ENCODE peak calls at places on chromosomes 5 and 9, in five cellular contexts. Z is AG10803, B is lower lobe of right lung, S is heart right ventricle, F is bronchial epithelial cell. Y is an unnamed sample.
A peak's percentile ranks its signal among the peaks of the same experiment; 100 is the strongest.

GRCh38 chr9:89007041-89007440 is 15.8 kb downstream of the S1PR3 start:
- DNase-seq in Z (no peak), B (no peak), S (no peak), F (no peak), Y (no peak)

GRCh38 chr5:174172104-174172965 is 126.8 kb downstream of the NSG2 start:
- DNase-seq in Z (no peak), B (no peak), S (no peak), F (no peak), Y (no peak)

GRCh38 chr5:6708814-6709213 is 4.4 kb upstream of the TENT4A start:
- DNase-seq in Z (no peak), B (no peak), S (peak; percentile 39), F (no peak), Y (no peak)

GRCh38 chr5:373710-374602 is 52.4 kb downstream of the AHRR start:
- DNase-seq in Z (peak; percentile 74), B (no peak), S (peak; percentile 47), F (peak; percentile 7), Y (peak; percentile 27)

GRCh38 chr9:136547508-136548215 is 1.8 kb upstream of the NOTCH1 start:
- DNase-seq in Z (no peak), B (no peak), S (no peak), F (no peak), Y (no peak)

GRCh38 chr5:57432876-57433275 is 49.7 kb downstream of the ACTBL2 start:
- DNase-seq in Z (no peak), B (no peak), S (no peak), F (peak; percentile 35), Y (no peak)

GRCh38 chr5:112710896-112711295 is 26.8 kb upstream of the APC start:
- DNase-seq in Z (no peak), B (no peak), S (no peak), F (no peak), Y (no peak)

GRCh38 chr5:10106806-10107205 is 142.9 kb downstream of the ATPSCKMT start:
- DNase-seq in Z (peak; percentile 40), B (no peak), S (no peak), F (peak; percentile 18), Y (no peak)

GRCh38 chr9:83596899-83597504 is 25.9 kb upstream of the IDNK start:
- DNase-seq in Z (no peak), B (no peak), S (no peak), F (peak; percentile 16), Y (no peak)

GRCh38 chr9:129567842-129568559 is 52.9 kb downstream of the C9orf50 start:
- DNase-seq in Z (peak; percentile 75), B (no peak), S (peak; percentile 37), F (peak; percentile 39), Y (no peak)
- TF ChIP-seq CTCF in Z (peak; percentile 11), B (no peak), S (no peak), F (no peak), Y (no peak)

GRCh38 chr5:169569513-169569912 is 14.1 kb upstream of the SPDL1 start:
- DNase-seq in Z (no peak), B (no peak), S (no peak), F (no peak), Y (no peak)

GRCh38 chr5:169566202-169566601 is 17.4 kb upstream of the SPDL1 start:
- DNase-seq in Z (peak; percentile 29), B (no peak), S (no peak), F (no peak), Y (no peak)

GRCh38 chr5:169563369-169563768 is 20.2 kb upstream of the SPDL1 start:
- DNase-seq in Z (no peak), B (no peak), S (no peak), F (no peak), Y (no peak)

GRCh38 chr5:169561883-169562282 is 21.7 kb upstream of the SPDL1 start:
- DNase-seq in Z (no peak), B (no peak), S (no peak), F (no peak), Y (no peak)

DNA sequence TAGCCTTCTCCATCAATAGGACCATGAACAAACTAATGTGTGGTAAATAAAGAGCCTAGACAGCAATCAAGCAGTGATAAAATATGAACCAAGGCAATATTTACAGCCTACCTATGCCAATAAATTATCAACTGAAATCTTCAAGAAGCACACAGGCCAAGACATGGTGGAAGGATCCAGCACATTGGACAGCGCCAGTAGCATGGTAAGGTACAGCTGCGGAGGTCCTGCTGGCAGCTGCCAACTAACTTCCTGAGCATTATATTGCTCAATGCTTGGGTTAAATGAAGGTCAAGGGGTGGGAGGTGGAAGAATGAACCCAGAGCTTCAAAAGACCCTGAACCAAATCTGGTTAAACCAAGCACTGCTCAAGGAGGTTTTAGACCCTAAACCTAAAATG is 16.5 kb upstream of the SPDL1 start:
- DNase-seq in Z (peak; percentile 25), B (no peak), S (no peak), F (peak; percentile 23), Y (no peak)
- TF ChIP-seq CTCF in Z (no peak), B (no peak), S (no peak), F (no peak), Y (no peak)

DNA sequence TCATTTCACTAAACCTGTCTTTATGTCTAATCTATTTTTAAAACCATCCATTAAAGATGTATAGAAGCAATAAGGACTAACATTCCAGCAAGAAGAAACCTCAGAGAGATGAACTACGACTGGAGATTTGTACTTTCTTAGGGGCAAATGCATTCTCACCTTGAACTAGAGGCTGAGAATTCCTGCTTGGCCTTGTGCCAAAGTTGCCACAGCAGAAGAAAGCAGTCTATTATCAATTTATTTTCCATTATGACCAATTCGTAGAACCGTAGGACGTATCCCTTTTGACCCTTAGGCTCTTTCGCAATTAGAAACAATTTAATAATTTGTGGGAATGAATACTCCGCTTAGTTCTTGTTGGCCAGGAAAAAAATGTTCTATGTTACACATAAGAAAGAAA is 1647.4 kb upstream of the CDH9 start:
- DNase-seq in Z (no peak), B (no peak), S (no peak), F (no peak), Y (no peak)
- TF ChIP-seq CTCF in Z (no peak), B (no peak), S (no peak), F (no peak), Y (no peak)

DNA sequence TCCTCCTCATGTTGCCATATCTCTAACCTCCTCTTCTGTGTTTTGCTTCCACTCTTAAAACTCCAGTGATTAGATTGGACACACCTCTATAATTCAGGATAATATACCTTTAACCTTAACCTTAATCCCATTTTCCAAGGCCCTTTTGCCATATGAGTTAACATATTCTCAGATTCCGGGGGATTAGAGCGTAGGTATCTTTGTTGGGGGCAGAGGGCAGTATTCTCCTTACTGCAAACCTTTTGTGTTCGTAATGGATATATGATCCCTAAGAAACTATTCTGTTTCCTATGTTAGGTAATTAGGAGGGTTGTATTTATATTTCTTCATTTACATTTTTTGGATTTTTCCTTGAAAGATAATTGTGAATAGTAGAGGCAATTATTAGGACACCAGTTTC is 99.5 kb downstream of the VPS13A start:
- DNase-seq in Z (no peak), B (no peak), S (no peak), F (no peak), Y (no peak)
- TF ChIP-seq CTCF in Z (no peak), B (no peak), S (no peak), F (no peak), Y (no peak)

GRCh38 chr9:1129382-1129781 is 79.2 kb downstream of the DMRT2 start:
- DNase-seq in Z (no peak), B (no peak), S (no peak), F (no peak), Y (no peak)
- TF ChIP-seq CTCF in Z (no peak), B (no peak), S (no peak), F (no peak), Y (no peak)